ENCODE peak calls at places on chromosomes 2 and 18, in five cellular contexts. N, Y, C, L and X are unnamed samples.

GRCh38 chr2:137151731-137152130 is 386.4 kb downstream of the THSD7B start:
- DNase-seq in N (no peak), Y (no peak), C (no peak), L (no peak), X (no peak)

GRCh38 chr2:177784449-177784845 is 288.1 kb downstream of the PDE11A start:
- DNase-seq in N (no peak), Y (no peak), C (no peak), L (no peak), X (no peak)

GRCh38 chr2:71071681-71072398 is 3.4 kb downstream of the NAGK start:
- DNase-seq in N (peak), Y (peak), C (no peak), L (no peak), X (no peak)

GRCh38 chr2:176146645-176147044 is 4.7 kb upstream of the HOXD4 start:
- DNase-seq in N (no peak), Y (no peak), C (no peak), L (no peak), X (no peak)

GRCh38 chr2:54604771-54605350 is 118.6 kb upstream of the EML6 start:
- DNase-seq in N (no peak), Y (no peak), C (no peak), L (no peak), X (no peak)

GRCh38 chr18:9734189-9734588 is 26.1 kb downstream of the RAB31 start:
- DNase-seq in N (no peak), Y (no peak), C (peak), L (no peak), X (no peak)

GRCh38 chr18:46386788-46387187 is 270.2 kb downstream of the LOXHD1 start:
- DNase-seq in N (no peak), Y (no peak), C (no peak), L (no peak), X (no peak)

GRCh38 chr2:943821-944220 is 6.8 kb upstream of the SNTG2 start:
- DNase-seq in N (no peak), Y (no peak), C (no peak), L (no peak), X (no peak)

GRCh38 chr2:110991951-110992350 is 128.8 kb upstream of the BCL2L11 start:
- DNase-seq in N (no peak), Y (no peak), C (no peak), L (peak), X (no peak)

GRCh38 chr18:45416168-45416567 is 199.1 kb upstream of the SLC14A2 start:
- DNase-seq in N (no peak), Y (no peak), C (no peak), L (peak), X (no peak)

GRCh38 chr2:235162544-235163197 is 210.9 kb downstream of the SH3BP4 start:
- DNase-seq in N (no peak), Y (no peak), C (no peak), L (no peak), X (no peak)

GRCh38 chr18:57950542-57950941 is 93.5 kb upstream of the NEDD4L start:
- DNase-seq in N (no peak), Y (no peak), C (no peak), L (no peak), X (no peak)

GRCh38 chr2:181573140-181573736 is 83.7 kb downstream of the CERKL start:
- DNase-seq in N (no peak), Y (no peak), C (no peak), L (peak), X (no peak)

GRCh38 chr18:74367905-74368304 is 52.3 kb downstream of the C18orf63 start:
- DNase-seq in N (no peak), Y (no peak), C (no peak), L (no peak), X (no peak)

GRCh38 chr2:79437416-79438281 is 75.2 kb upstream of the CTNNA2 start:
- DNase-seq in N (no peak), Y (no peak), C (no peak), L (no peak), X (peak)

GRCh38 chr2:145593991-145594702 is 1074.2 kb upstream of the ZEB2 start:
- DNase-seq in N (no peak), Y (no peak), C (no peak), L (no peak), X (no peak)

GRCh38 chr18:48334845-48335244 is 74.3 kb downstream of the ZBTB7C start:
- DNase-seq in N (no peak), Y (no peak), C (no peak), L (no peak), X (no peak)

GRCh38 chr2:103159018-103159417 is 397.2 kb downstream of the TMEM182 start:
- DNase-seq in N (no peak), Y (no peak), C (no peak), L (no peak), X (no peak)

GRCh38 chr2:230691005-230691647 is 21.5 kb upstream of the CAB39 start:
- DNase-seq in N (no peak), Y (no peak), C (peak), L (no peak), X (no peak)

GRCh38 chr2:238895901-238896600 is 48.2 kb downstream of the TWIST2 start:
- DNase-seq in N (no peak), Y (no peak), C (no peak), L (no peak), X (peak)

GRCh38 chr2:38298539-38298938 is 78.5 kb downstream of the ATL2 start:
- DNase-seq in N (no peak), Y (no peak), C (no peak), L (no peak), X (no peak)

GRCh38 chr2:236689393-236689700 is 119.7 kb downstream of the ACKR3 start:
- DNase-seq in N (no peak), Y (no peak), C (peak), L (no peak), X (no peak)

GRCh38 chr2:122203523-122203922 is 448.1 kb downstream of the TSN start:
- DNase-seq in N (no peak), Y (no peak), C (no peak), L (peak), X (no peak)

GRCh38 chr2:127025357-127026062 is 81.4 kb downstream of the BIN1 start:
- DNase-seq in N (peak), Y (peak), C (no peak), L (peak), X (peak)

GRCh38 chr2:121038031-121038430 is 247.0 kb downstream of the TFCP2L1 start:
- DNase-seq in N (no peak), Y (no peak), C (no peak), L (no peak), X (no peak)

GRCh38 chr2:42848270-42848669 is 55.9 kb upstream of the HAAO start:
- DNase-seq in N (no peak), Y (no peak), C (no peak), L (no peak), X (no peak)

GRCh38 chr2:128469875-128470274 is 151.2 kb upstream of the HS6ST1 start:
- DNase-seq in N (no peak), Y (no peak), C (peak), L (no peak), X (peak)

GRCh38 chr2:112644155-112644932 is 1.4 kb upstream of the SLC20A1 start:
- DNase-seq in N (no peak), Y (no peak), C (no peak), L (no peak), X (no peak)